ENCODE peak calls at places on chromosome 15, in five cellular contexts. C, P, J, M and S are unnamed samples. For H3K4me1, the result is how much of the 10 kb centered on the place peaks cover.

GRCh38 chr15:33089878-33090757 is 104.4 kb downstream of the FMN1 start:
- DNase-seq in J (no peak), P (no peak), M (peak), C (no peak), S (no peak)

GRCh38 chr15:70585707-70586034 is 177.7 kb downstream of the UACA start:
- DNase-seq in P (no peak), M (no peak), J (no peak), C (no peak), S (peak)

GRCh38 chr15:72086010-72086697 is 31.8 kb downstream of the MYO9A start:
- DNase-seq in M (peak), P (no peak), J (no peak), C (no peak), S (no peak)

GRCh38 chr15:74430510-74430951 is 3.2 kb downstream of the SEMA7A start:
- DNase-seq in C (no peak), M (no peak), P (no peak), J (no peak), S (no peak)

GRCh38 chr15:81813215-81813614 is 232.6 kb downstream of the MEX3B start:
- DNase-seq in C (peak), P (peak), M (no peak), J (no peak), S (no peak)

GRCh38 chr15:69190091-69190490 is 29.7 kb downstream of the GLCE start:
- DNase-seq in P (no peak), C (no peak), J (no peak), M (no peak), S (no peak)

GRCh38 chr15:37041836-37042235 is 58.5 kb downstream of the MEIS2 start:
- DNase-seq in M (no peak), J (no peak), P (no peak), C (no peak), S (no peak)

GRCh38 chr15:101052681-101053121 is 133.5 kb downstream of the LRRK1 start:
- DNase-seq in P (no peak), J (no peak), M (no peak), C (no peak), S (no peak)

GRCh38 chr15:70172124-70172523 is 74.4 kb upstream of the TLE3 start:
- DNase-seq in P (no peak), M (no peak), C (no peak), J (no peak), S (no peak)

GRCh38 chr15:64263567-64263966 is 92.4 kb downstream of the CSNK1G1 start:
- DNase-seq in P (no peak), J (no peak), M (no peak), C (no peak), S (no peak)

GRCh38 chr15:74873756-74874424 is 725 bp upstream of the SCAMP2 start:
- DNase-seq in M (peak), P (peak), J (no peak), C (no peak), S (no peak)

GRCh38 chr15:33083232-33084006 is 111.1 kb downstream of the FMN1 start:
- DNase-seq in J (no peak), P (peak), M (no peak), C (no peak), S (no peak)

GRCh38 chr15:65525622-65526021 is 4.6 kb upstream of the HACD3 start:
- DNase-seq in M (peak), J (no peak), P (no peak), C (no peak), S (no peak)

GRCh38 chr15:56929389-56929788 is 10.9 kb downstream of the TCF12 start:
- DNase-seq in C (no peak), P (no peak), M (no peak), J (no peak), S (no peak)

GRCh38 chr15:70244978-70245542 is 147.3 kb upstream of the TLE3 start:
- DNase-seq in M (no peak), J (no peak), C (no peak), P (no peak), S (no peak)

DNA sequence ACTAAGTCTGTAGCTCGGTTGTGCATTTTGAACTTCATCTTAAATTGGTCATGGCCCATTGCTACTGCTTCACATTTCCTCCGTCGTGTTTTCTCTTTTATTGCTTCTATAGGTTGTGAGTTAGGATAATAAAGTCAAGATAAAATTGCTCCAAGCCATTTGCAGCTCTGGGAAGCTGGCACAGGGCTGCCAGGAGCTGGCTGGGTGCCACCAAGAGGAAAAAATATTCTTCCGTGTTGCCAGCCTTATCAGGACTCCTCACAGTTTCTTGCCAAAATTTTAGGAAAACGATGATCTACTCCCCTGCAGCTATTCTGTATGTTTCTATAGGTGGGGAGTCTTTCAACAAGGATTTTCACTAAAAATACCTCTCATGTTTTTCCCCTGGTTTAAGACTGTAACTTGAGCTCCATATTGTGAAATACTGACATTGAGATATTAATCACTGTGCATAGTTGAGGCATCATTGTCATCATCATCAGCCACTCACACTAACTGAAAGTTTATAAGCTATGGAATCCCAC is 55.5 kb upstream of the PIAS1 start:
- DNase-seq in M (peak), J (no peak), P (no peak), C (no peak), S (no peak)
- H3K27ac ChIP-seq in M (peak), J (no peak), P (no peak), C (no peak), S (no peak)

DNA sequence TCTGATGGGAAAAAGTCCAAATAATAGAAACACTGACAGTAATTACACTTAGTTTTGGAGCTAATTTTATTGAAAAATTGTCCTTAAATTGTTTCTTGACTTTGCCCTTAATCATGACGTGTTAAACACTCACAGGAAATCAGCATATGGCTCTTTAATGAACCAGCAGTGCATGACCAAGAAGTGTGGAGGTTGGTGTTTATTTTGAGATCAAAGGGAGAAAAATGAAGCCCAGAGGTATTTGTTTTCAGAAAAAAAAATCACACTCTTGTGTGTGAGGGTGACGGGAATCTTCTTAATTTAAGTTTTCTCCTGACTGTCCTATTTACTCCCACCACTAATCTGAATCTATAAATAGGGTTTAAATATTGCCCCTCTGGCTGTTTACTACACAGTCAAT is 28.8 kb upstream of the SYNM start:
- DNase-seq in P (no peak), C (no peak), J (no peak), M (no peak), S (no peak)
- H3K4me3 ChIP-seq in P (no peak), C (no peak), J (no peak), M (no peak), S (peak)

GRCh38 chr15:40787991-40788390 is 18.2 kb downstream of the C15orf62 start:
- DNase-seq in C (no peak), J (no peak), P (peak), M (no peak), S (no peak)
- H3K4me1 ChIP-seq in C (under half), J (under half), P (half or more), M (under half), S (under half)

GRCh38 chr15:25597576-25597975 is 158.8 kb upstream of the UBE3A start:
- DNase-seq in C (no peak), M (no peak), J (no peak), P (no peak), S (no peak)
- H3K27ac ChIP-seq in C (no peak), M (no peak), J (no peak), P (no peak), S (no peak)

GRCh38 chr15:99983894-99984293 is 250.7 kb upstream of the LYSMD4 start:
- DNase-seq in C (no peak), J (no peak), M (no peak), P (peak), S (no peak)
- H3K4me3 ChIP-seq in C (no peak), J (no peak), M (no peak), P (peak), S (no peak)